ENCODE peak calls at places on chromosomes 5 and 9, in ten cellular contexts. X is neural progenitor cell, H is HCT116, Q is SK-N-SH, N is mammary epithelial cell, L is PC-3, D is H9, B is neuronal stem cell, E is NT2/D1, U is colonic mucosa. Y is an unnamed sample.

GRCh38 chr9:72583370-72583769 is 62.0 kb downstream of the TMC1 start:
- DNase-seq in U (no peak), H (no peak), N (peak), X (no peak), E (no peak), B (no peak), D (no peak), Q (no peak), L (no peak), Y (no peak)

GRCh38 chr9:135254176-135255032 is 166.9 kb downstream of the OLFM1 start:
- DNase-seq in U (no peak), Q (no peak), B (no peak), H (no peak), X (no peak), D (no peak), E (no peak), N (no peak), L (no peak), Y (no peak)

GRCh38 chr5:91928751-91929521 is 545.8 kb upstream of the ARRDC3 start:
- DNase-seq in D (no peak), U (no peak), H (peak), N (no peak), X (peak), B (no peak), E (no peak), L (peak), Q (peak), Y (no peak)

GRCh38 chr5:1833264-1834021 is 32.2 kb downstream of the NDUFS6 start:
- DNase-seq in U (no peak), D (no peak), N (no peak), L (no peak), Q (peak), B (no peak), X (no peak), H (no peak), E (no peak), Y (no peak)

GRCh38 chr9:128323192-128323730 is 622 bp downstream of the COQ4 start:
- DNase-seq in E (no peak), Q (no peak), N (no peak), X (no peak), U (no peak), B (no peak), L (no peak), H (no peak), D (no peak), Y (no peak)

GRCh38 chr9:17651725-17652124 is 72.9 kb downstream of the SH3GL2 start:
- DNase-seq in B (no peak), L (no peak), E (no peak), U (no peak), X (no peak), H (no peak), D (no peak), N (no peak), Q (no peak), Y (no peak)

GRCh38 chr5:127887282-127887681 is 184.1 kb downstream of the CCDC192 start:
- DNase-seq in E (no peak), H (no peak), X (no peak), N (peak), B (no peak), Q (no peak), L (peak), U (no peak), D (no peak), Y (no peak)

GRCh38 chr9:86286278-86286677 is 3.9 kb upstream of the ISCA1 start:
- DNase-seq in X (no peak), L (no peak), H (no peak), D (no peak), B (no peak), Q (no peak), N (no peak), E (no peak), U (no peak), Y (no peak)

GRCh38 chr5:56759521-56759920 is 55.8 kb upstream of the MAP3K1 start:
- DNase-seq in L (peak), D (no peak), B (no peak), N (no peak), Q (no peak), E (no peak), X (no peak), H (no peak), U (no peak), Y (no peak)

GRCh38 chr5:88876714-88877113 is 6.3 kb downstream of the MEF2C start:
- DNase-seq in L (no peak), B (no peak), X (no peak), E (no peak), H (no peak), D (no peak), Q (no peak), N (no peak), U (no peak), Y (no peak)

GRCh38 chr5:98455660-98456059 is 317.8 kb upstream of the RGMB start:
- DNase-seq in N (no peak), L (peak), U (no peak), D (no peak), E (no peak), H (no peak), B (no peak), Q (no peak), X (no peak), Y (no peak)

GRCh38 chr9:16710888-16711287 is 159.6 kb downstream of the BNC2 start:
- DNase-seq in U (no peak), D (peak), Q (no peak), X (peak), E (no peak), B (no peak), L (no peak), N (no peak), H (no peak), Y (peak)

GRCh38 chr5:128472032-128472431 is 66.0 kb downstream of the FBN2 start:
- DNase-seq in U (no peak), X (no peak), N (no peak), Q (no peak), B (no peak), L (no peak), E (no peak), H (no peak), D (no peak), Y (no peak)

GRCh38 chr5:133114166-133114932 is 62.5 kb downstream of the HSPA4 start:
- DNase-seq in B (no peak), H (no peak), N (no peak), L (no peak), E (no peak), X (no peak), Q (peak), D (no peak), U (no peak), Y (no peak)

GRCh38 chr5:171524461-171524860 is 105.0 kb downstream of the FGF18 start:
- DNase-seq in X (no peak), N (no peak), H (no peak), B (no peak), Q (peak), D (no peak), U (no peak), L (no peak), E (no peak), Y (no peak)

GRCh38 chr9:37046683-37047082 is 12.6 kb upstream of the PAX5 start:
- DNase-seq in Q (no peak), U (no peak), D (no peak), E (no peak), N (no peak), B (no peak), X (no peak), L (no peak), H (no peak), Y (peak)

GRCh38 chr5:37275521-37275920 is 26.3 kb upstream of the CPLANE1 start:
- DNase-seq in N (no peak), L (no peak), E (no peak), D (no peak), X (no peak), B (no peak), U (no peak), Q (no peak), H (no peak), Y (no peak)

GRCh38 chr5:55597014-55597981 is 62.5 kb upstream of the PLPP1 start:
- DNase-seq in Q (no peak), L (peak), B (no peak), E (no peak), X (no peak), H (peak), U (peak), D (no peak), N (peak), Y (no peak)

GRCh38 chr5:76007904-76008303 is 75.3 kb upstream of the SV2C start:
- DNase-seq in U (no peak), E (no peak), Q (no peak), H (no peak), N (no peak), X (no peak), D (no peak), B (no peak), L (no peak), Y (no peak)

GRCh38 chr5:90558344-90559192 is at the start of gene ADGRV1:
- DNase-seq in E (peak), U (peak), H (peak), X (peak), N (peak), L (peak), D (peak), Q (peak), B (peak), Y (peak)

GRCh38 chr5:92353107-92354030 is 970.3 kb upstream of the ARRDC3 start:
- DNase-seq in U (no peak), N (peak), Q (no peak), X (no peak), E (no peak), B (no peak), D (no peak), H (no peak), L (peak), Y (no peak)

GRCh38 chr5:152650413-152650812 is 245.3 kb upstream of the NMUR2 start:
- DNase-seq in N (no peak), H (no peak), D (no peak), U (no peak), E (no peak), B (no peak), Q (no peak), L (no peak), X (no peak), Y (no peak)

GRCh38 chr5:109630109-109630508 is 59.6 kb upstream of the MAN2A1 start:
- DNase-seq in U (no peak), L (no peak), E (no peak), B (peak), Q (no peak), N (no peak), D (no peak), X (peak), H (no peak), Y (no peak)

GRCh38 chr5:148932355-148932935 is 106.0 kb downstream of the ADRB2 start:
- DNase-seq in H (no peak), D (no peak), L (no peak), B (no peak), Q (no peak), X (no peak), U (peak), E (no peak), N (no peak), Y (peak)

GRCh38 chr9:69822091-69822750 is 1.6 kb downstream of the CFAP95 start:
- DNase-seq in Q (no peak), B (no peak), D (no peak), E (no peak), U (no peak), H (no peak), X (peak), L (no peak), N (peak), Y (no peak)

GRCh38 chr5:122154910-122155309 is 25.6 kb downstream of the ZNF474 start:
- DNase-seq in D (no peak), H (no peak), N (peak), B (no peak), Q (no peak), U (no peak), E (no peak), X (no peak), L (no peak), Y (no peak)

GRCh38 chr5:168472329-168472728 is 13.9 kb upstream of the RARS1 start:
- DNase-seq in H (no peak), L (peak), U (no peak), D (no peak), Q (no peak), B (no peak), N (peak), X (no peak), E (peak), Y (no peak)

GRCh38 chr5:150582281-150582791 is 58.1 kb upstream of the SYNPO start:
- DNase-seq in U (peak), H (no peak), X (peak), Q (peak), E (no peak), B (no peak), N (no peak), D (no peak), L (no peak), Y (peak)

GRCh38 chr9:127209220-127209619 is 55.4 kb upstream of the GARNL3 start:
- DNase-seq in X (no peak), H (no peak), D (no peak), N (no peak), U (no peak), Q (no peak), L (no peak), E (no peak), B (no peak), Y (peak)

GRCh38 chr5:95029569-95030366 is 255.1 kb downstream of the MCTP1 start:
- DNase-seq in L (no peak), X (no peak), D (no peak), B (no peak), N (peak), H (no peak), Q (no peak), U (no peak), E (no peak), Y (no peak)

GRCh38 chr9:132348676-132349075 is 6.1 kb downstream of the SETX start:
- DNase-seq in E (no peak), Q (no peak), L (no peak), N (no peak), U (no peak), D (no peak), H (no peak), X (no peak), B (no peak), Y (peak)

GRCh38 chr9:4590430-4591122 is 71.5 kb upstream of the PLPP6 start:
- DNase-seq in L (no peak), E (no peak), X (no peak), D (no peak), N (no peak), B (no peak), U (no peak), Q (no peak), H (no peak), Y (no peak)

GRCh38 chr5:97641081-97641480 is 458.0 kb upstream of the RIOK2 start:
- DNase-seq in B (no peak), H (no peak), E (no peak), D (no peak), U (no peak), N (no peak), X (no peak), Q (no peak), L (no peak), Y (no peak)

GRCh38 chr5:115549154-115549553 is 4.6 kb upstream of the FEM1C start:
- DNase-seq in L (peak), H (peak), U (no peak), B (no peak), D (peak), X (peak), E (no peak), N (no peak), Q (no peak), Y (peak)

GRCh38 chr5:77418601-77419591 is 73.2 kb downstream of the WDR41 start:
- DNase-seq in Q (no peak), D (no peak), H (no peak), L (peak), E (no peak), U (no peak), N (peak), B (no peak), X (no peak), Y (no peak)

GRCh38 chr5:139272471-139273321 is 20.8 kb upstream of the MATR3 start:
- DNase-seq in U (peak), X (no peak), Q (no peak), E (no peak), D (no peak), B (no peak), L (no peak), H (no peak), N (peak), Y (no peak)

DNA sequence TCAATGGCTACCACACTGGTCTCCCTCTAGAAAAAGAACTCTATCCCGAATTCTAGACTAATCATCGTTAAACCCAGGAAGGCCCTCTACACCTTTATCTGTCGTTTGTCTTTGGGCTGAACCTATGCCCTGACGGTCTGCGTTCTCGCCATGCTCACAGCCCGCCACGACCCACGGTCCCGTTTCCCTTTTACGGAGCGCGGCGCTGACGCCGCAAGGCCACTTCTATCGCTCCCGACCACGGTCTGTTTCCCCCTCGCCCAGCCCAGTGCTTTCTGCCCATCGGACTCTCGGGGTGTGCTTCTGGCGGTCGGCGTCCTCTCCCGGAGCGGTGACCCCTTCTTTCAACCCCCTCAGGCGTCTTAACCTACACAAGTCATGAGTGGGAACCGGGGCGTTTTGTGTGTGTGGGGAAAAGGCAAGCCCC is 974 bp downstream of the C9orf40 start:
- DNase-seq in X (peak), E (peak), Q (peak), U (peak), L (peak), B (peak), D (peak), H (no peak), N (peak), Y (peak)
- H3K9ac ChIP-seq in X (peak), E (peak), Q (peak), U (peak), L (peak), B (peak), D (peak), H (peak), N (peak), Y (peak)

GRCh38 chr9:121277026-121277425 is 9.1 kb downstream of the GSN start:
- DNase-seq in B (no peak), N (no peak), U (no peak), Q (no peak), X (no peak), H (no peak), D (no peak), L (no peak), E (no peak), Y (no peak)
- H3K9ac ChIP-seq in B (no peak), N (no peak), U (no peak), Q (peak), X (no peak), H (peak), D (no peak), L (no peak), E (no peak), Y (no peak)

DNA sequence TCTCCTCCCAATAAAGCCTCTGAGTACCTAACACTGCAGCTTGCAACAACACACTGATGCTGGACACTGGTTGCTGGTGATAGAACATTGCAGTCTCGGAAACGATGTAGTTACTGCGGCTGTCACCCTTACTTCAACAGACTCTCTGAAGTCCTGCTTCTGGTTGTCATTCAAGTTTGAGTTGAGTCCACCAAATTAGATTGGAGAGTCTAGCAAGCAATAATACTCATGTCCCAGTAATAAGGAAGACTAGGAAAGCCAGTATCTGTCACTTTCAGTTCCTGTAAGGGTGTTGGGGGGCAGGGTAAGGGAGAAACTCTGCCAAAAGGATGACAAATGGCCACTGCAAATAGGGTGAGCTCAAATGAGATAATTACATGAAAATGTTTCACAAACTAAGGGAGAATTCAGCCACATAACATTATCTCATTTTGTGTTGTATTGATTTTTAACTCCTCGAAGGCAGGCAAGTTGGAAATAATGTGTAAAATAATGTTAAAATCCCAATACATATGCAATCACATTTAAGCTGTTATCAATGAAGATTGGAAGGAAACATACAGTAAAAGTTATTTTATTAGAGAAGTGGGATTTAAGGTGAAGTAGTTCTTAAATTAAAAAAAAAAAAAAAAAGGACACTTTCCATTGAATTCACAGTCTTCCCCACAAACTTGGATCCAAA is 849 bp upstream of the IFT74 start:
- DNase-seq in D (no peak), U (peak), H (no peak), X (peak), B (no peak), E (no peak), Q (no peak), L (no peak), N (no peak), Y (no peak)
- H3K9ac ChIP-seq in D (peak), U (peak), H (peak), X (peak), B (no peak), E (peak), Q (peak), L (peak), N (peak), Y (peak)

DNA sequence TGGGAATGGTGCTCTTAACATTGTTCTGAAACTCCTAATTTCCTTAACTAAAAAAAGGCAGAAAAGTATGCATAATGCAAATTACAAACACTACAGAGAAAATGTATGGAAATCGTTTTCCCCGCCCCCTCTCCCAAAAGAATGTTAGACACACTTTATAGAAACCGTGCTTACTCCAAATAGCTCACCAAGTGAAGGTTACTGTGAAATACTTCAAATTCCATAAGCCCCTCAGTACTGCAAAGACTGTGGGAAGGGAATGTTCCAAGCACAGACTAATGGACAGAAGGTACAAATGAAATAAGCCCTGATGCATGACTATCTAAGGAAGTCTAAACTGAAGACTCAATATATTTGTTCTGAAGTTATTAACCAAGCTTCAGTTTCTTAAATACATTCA is 12.5 kb downstream of the MAPKAP1 start:
- DNase-seq in U (no peak), E (peak), X (peak), N (no peak), Q (no peak), L (no peak), D (no peak), H (no peak), B (peak), Y (peak)
- H3K9ac ChIP-seq in U (no peak), E (no peak), X (no peak), N (no peak), Q (no peak), L (no peak), D (no peak), H (no peak), B (no peak), Y (no peak)